ENCODE peak calls at places on chromosomes 12 and 14, in four cellular contexts. S is IMR-90, B is HepG2, D is K562. Y is an unnamed sample.

GRCh38 chr12:16833376-16833775 is 227.4 kb upstream of the LMO3 start:
- DNase-seq in S (no peak), B (no peak), D (no peak), Y (no peak)

GRCh38 chr14:64845878-64846277 is 33.8 kb downstream of the SPTB start:
- DNase-seq in S (peak; percentile 64), D (peak; percentile 45), B (no peak), Y (no peak)

GRCh38 chr14:76868453-76869170 is 42.4 kb downstream of the LRRC74A start:
- DNase-seq in B (no peak), S (no peak), D (no peak), Y (no peak)

GRCh38 chr12:29562167-29562776 is 64.8 kb upstream of the OVCH1 start:
- DNase-seq in S (peak; percentile 76), D (no peak), B (no peak), Y (no peak)

GRCh38 chr14:65413739-65414045 is 1.2 kb downstream of the FUT8 start:
- DNase-seq in D (no peak), S (no peak), B (no peak), Y (no peak)

GRCh38 chr14:54252072-54252730 is 144.6 kb upstream of the CDKN3 start:
- DNase-seq in D (no peak), B (peak; percentile 63), S (peak; percentile 58), Y (peak; percentile 63)

GRCh38 chr14:101833045-101833444 is 71.5 kb downstream of the PPP2R5C start:
- DNase-seq in S (no peak), D (no peak), B (no peak), Y (no peak)

GRCh38 chr12:72271401-72271740 is 799 bp upstream of the TRHDE start:
- DNase-seq in D (no peak), S (peak; percentile 63), B (no peak), Y (no peak)

GRCh38 chr14:38210587-38211257 is 3.0 kb downstream of the SSTR1 start:
- DNase-seq in B (no peak), S (peak; percentile 70), D (no peak), Y (no peak)

GRCh38 chr14:44497148-44497547 is 9.9 kb downstream of the FSCB start:
- DNase-seq in S (no peak), B (no peak), D (no peak), Y (no peak)

DNA sequence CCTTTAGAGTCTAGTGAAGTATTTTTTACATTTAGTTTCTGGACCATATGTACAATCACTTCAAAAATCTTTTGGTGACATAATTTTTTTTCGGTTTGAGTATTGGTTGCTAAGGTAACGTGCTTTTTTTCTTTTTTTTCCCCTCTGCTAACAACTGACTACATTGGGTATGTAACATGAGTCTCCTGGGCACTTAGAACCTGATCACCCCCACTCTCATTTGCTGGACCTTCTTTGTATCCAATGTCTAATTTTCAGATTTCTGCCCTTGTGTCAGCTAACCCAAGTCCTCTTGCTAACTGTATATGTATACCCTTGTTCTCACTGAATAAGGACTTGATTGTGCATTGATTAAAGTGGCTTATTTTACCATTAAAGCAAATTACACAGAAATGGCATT is 592.9 kb upstream of the FLRT2 start:
- DNase-seq in S (no peak), D (no peak), B (no peak), Y (no peak)
- TF ChIP-seq MAZ in S (no peak), D (no peak), B (no peak), Y (no peak)

DNA sequence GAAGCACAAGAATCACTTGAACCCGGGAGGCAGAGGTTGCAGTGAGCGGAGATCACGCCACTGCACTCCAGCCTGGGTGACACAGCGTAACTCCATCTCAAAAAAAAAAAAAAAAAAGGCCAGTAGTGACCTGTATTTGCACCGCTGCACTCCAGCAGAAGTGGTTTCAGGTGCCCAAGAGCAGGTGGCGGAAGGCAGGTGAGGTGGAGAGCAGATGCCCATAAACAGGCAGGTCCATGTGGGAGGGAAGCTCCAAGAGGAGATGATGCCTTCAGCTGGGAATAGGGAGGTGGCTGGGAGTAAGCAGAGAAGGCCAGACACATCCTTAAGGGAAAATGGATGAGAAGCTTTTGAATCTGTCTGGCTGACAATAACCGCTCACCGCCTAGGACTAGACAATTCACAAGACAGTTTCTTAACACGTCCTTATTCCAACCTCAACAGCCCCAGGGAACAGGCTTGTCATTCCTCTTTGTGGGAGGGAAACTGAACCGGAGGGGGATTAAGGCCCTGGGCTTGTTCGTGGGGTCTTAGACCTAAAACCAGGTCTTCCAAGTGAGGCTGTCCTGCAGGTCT is 44.0 kb upstream of the PLEKHG6 start:
- DNase-seq in S (no peak), B (no peak), D (no peak), Y (no peak)
- TF ChIP-seq MAZ in S (no peak), B (no peak), D (no peak), Y (no peak)

GRCh38 chr12:12503384-12504078 is 59.1 kb downstream of the DUSP16 start:
- DNase-seq in B (no peak), D (no peak), S (no peak), Y (no peak)

GRCh38 chr12:12502813-12503146 is 59.9 kb downstream of the DUSP16 start:
- DNase-seq in S (no peak), D (no peak), B (no peak), Y (no peak)

GRCh38 chr12:12501121-12501520 is 61.5 kb downstream of the DUSP16 start:
- DNase-seq in S (no peak), D (no peak), B (no peak), Y (no peak)

GRCh38 chr12:12498210-12498609 is 64.5 kb downstream of the DUSP16 start:
- DNase-seq in B (no peak), D (no peak), S (no peak), Y (no peak)

GRCh38 chr12:12499909-12500604 is 62.6 kb downstream of the DUSP16 start:
- DNase-seq in B (no peak), D (no peak), S (no peak), Y (no peak)
- TF ChIP-seq MAZ in B (no peak), D (no peak), S (no peak), Y (no peak)

GRCh38 chr12:109619002-109619604 is 45.5 kb downstream of the MVK start:
- DNase-seq in B (no peak), D (no peak), S (no peak), Y (no peak)

GRCh38 chr12:109618091-109618490 is 44.5 kb downstream of the MVK start:
- DNase-seq in S (no peak), D (no peak), B (no peak), Y (no peak)

GRCh38 chr12:109624467-109624866 is 50.9 kb downstream of the MVK start:
- DNase-seq in B (no peak), D (no peak), S (no peak), Y (no peak)

GRCh38 chr12:109621864-109622485 is 48.4 kb downstream of the MVK start:
- DNase-seq in B (no peak), S (no peak), D (no peak), Y (no peak)

GRCh38 chr12:109621271-109621671 is 47.7 kb downstream of the MVK start:
- DNase-seq in B (no peak), D (no peak), S (no peak), Y (no peak)
- TF ChIP-seq MAZ in B (no peak), D (no peak), S (no peak), Y (no peak)